ENCODE peak calls at places on chromosome 4, in six cellular contexts. B is RWPE1, L is C1 segment of cervical spinal cord, R is suprapubic skin, I is sigmoid colon, E is NCI-H524. Q is an unnamed sample.

GRCh38 chr4:116400480-116400879 is 684.9 kb downstream of the TRAM1L1 start:
- DNase-seq in B (no peak), E (no peak), I (no peak), L (no peak), R (no peak), Q (no peak)

GRCh38 chr4:118762753-118763477 is 73.0 kb downstream of the SEC24D start:
- DNase-seq in R (no peak), I (no peak), L (no peak), B (no peak), E (no peak), Q (no peak)

GRCh38 chr4:147754037-147754445 is 22.2 kb downstream of the ARHGAP10 start:
- DNase-seq in B (peak), I (no peak), E (no peak), L (no peak), R (no peak), Q (no peak)

GRCh38 chr4:6092971-6093370 is 74.7 kb upstream of the C4orf50 start:
- DNase-seq in L (no peak), I (no peak), R (no peak), E (no peak), B (no peak), Q (no peak)

GRCh38 chr4:141140271-141141205 is 7.3 kb upstream of the RNF150 start:
- DNase-seq in L (no peak), R (no peak), I (no peak), B (no peak), E (no peak), Q (no peak)

GRCh38 chr4:147984065-147984777 is 252.3 kb downstream of the ARHGAP10 start:
- DNase-seq in E (peak), B (peak), R (no peak), I (no peak), L (no peak), Q (no peak)

GRCh38 chr4:2898001-2898400 is 54.4 kb downstream of the ADD1 start:
- DNase-seq in R (no peak), B (no peak), L (no peak), E (no peak), I (no peak), Q (no peak)

GRCh38 chr4:1096841-1097240 is 16.5 kb downstream of the RNF212 start:
- DNase-seq in B (no peak), L (no peak), I (no peak), E (no peak), R (peak), Q (no peak)

GRCh38 chr4:187059895-187060294 is 336.2 kb upstream of the FAT1 start:
- DNase-seq in L (no peak), R (no peak), E (no peak), I (no peak), B (no peak), Q (no peak)

GRCh38 chr4:111778543-111778942 is 366.7 kb upstream of the FAM241A start:
- DNase-seq in E (peak), L (no peak), I (no peak), R (no peak), B (no peak), Q (no peak)

GRCh38 chr4:70133473-70133872 is 20.6 kb upstream of the PRR27 start:
- DNase-seq in I (no peak), B (no peak), L (no peak), R (no peak), E (no peak), Q (no peak)

GRCh38 chr4:55321707-55322264 is 24.3 kb upstream of the SRD5A3 start:
- DNase-seq in B (peak), R (peak), I (peak), L (peak), E (peak), Q (peak)

GRCh38 chr4:109022941-109023340 is 260.1 kb upstream of the ETNPPL start:
- DNase-seq in I (no peak), B (no peak), E (no peak), R (no peak), L (no peak), Q (no peak)

GRCh38 chr4:169099775-169100180 is 89.7 kb upstream of the CBR4 start:
- DNase-seq in I (peak), L (no peak), E (peak), B (no peak), R (no peak), Q (no peak)

GRCh38 chr4:7261174-7261573 is 68.8 kb downstream of the SORCS2 start:
- DNase-seq in B (no peak), R (no peak), I (no peak), E (peak), L (no peak), Q (no peak)

GRCh38 chr4:176838611-176839411 is 46.1 kb upstream of the VEGFC start:
- DNase-seq in R (no peak), I (no peak), L (no peak), B (peak), E (no peak), Q (no peak)

GRCh38 chr4:57612279-57612678 is 502.1 kb upstream of the IGFBP7 start:
- DNase-seq in E (no peak), R (no peak), B (no peak), L (no peak), I (no peak), Q (no peak)

GRCh38 chr4:109996531-109996930 is 83.8 kb downstream of the EGF start:
- DNase-seq in R (no peak), I (no peak), E (no peak), L (peak), B (no peak), Q (no peak)

GRCh38 chr4:163681208-163681821 is 186.8 kb downstream of the TMA16 start:
- DNase-seq in E (peak), L (no peak), I (no peak), B (no peak), R (no peak), Q (no peak)

GRCh38 chr4:154467886-154468285 is 23.7 kb downstream of the DCHS2 start:
- DNase-seq in E (no peak), B (peak), R (no peak), I (no peak), L (no peak), Q (no peak)

GRCh38 chr4:154779362-154779947 is 1.6 kb upstream of the RBM46 start:
- DNase-seq in L (no peak), E (no peak), B (peak), I (no peak), R (no peak), Q (peak)

GRCh38 chr4:113446019-113446418 is 315.5 kb downstream of the CAMK2D start:
- DNase-seq in R (no peak), I (no peak), B (peak), E (no peak), L (no peak), Q (no peak)

GRCh38 chr4:80202190-80202711 is 4.9 kb downstream of the PRDM8 start:
- DNase-seq in L (peak), B (peak), R (peak), I (peak), E (no peak), Q (no peak)

GRCh38 chr4:153233761-153234371 is 29.6 kb downstream of the TRIM2 start:
- DNase-seq in E (no peak), B (peak), R (no peak), L (no peak), I (peak), Q (no peak)

GRCh38 chr4:79585834-79586233 is 177.8 kb upstream of the GK2 start:
- DNase-seq in E (no peak), I (no peak), R (no peak), L (no peak), B (no peak), Q (no peak)

GRCh38 chr4:8324640-8325239 is 55.2 kb downstream of the HTRA3 start:
- DNase-seq in R (no peak), L (no peak), E (no peak), I (peak), B (peak), Q (no peak)

GRCh38 chr4:36316544-36317082 is 35.2 kb downstream of the DTHD1 start:
- DNase-seq in L (no peak), E (no peak), I (no peak), B (no peak), R (no peak), Q (no peak)

GRCh38 chr4:114364857-114365256 is 233.8 kb upstream of the UGT8 start:
- DNase-seq in L (no peak), I (no peak), E (no peak), B (no peak), R (no peak), Q (no peak)

GRCh38 chr4:153223418-153223792 is 19.2 kb downstream of the TRIM2 start:
- DNase-seq in R (no peak), B (peak), I (no peak), E (peak), L (no peak), Q (no peak)

GRCh38 chr4:153792007-153792892 is 3.4 kb upstream of the SFRP2 start:
- DNase-seq in E (peak), B (peak), L (peak), I (peak), R (peak), Q (peak)

GRCh38 chr4:24729041-24729730 is 66.2 kb upstream of the SOD3 start:
- DNase-seq in E (no peak), R (no peak), I (no peak), L (no peak), B (no peak), Q (no peak)

GRCh38 chr4:102531441-102531840 is 30.3 kb downstream of the NFKB1 start:
- DNase-seq in L (no peak), I (no peak), E (no peak), B (no peak), R (no peak), Q (no peak)

GRCh38 chr4:164926301-164926700 is 49.3 kb downstream of the APELA start:
- DNase-seq in L (no peak), B (peak), E (no peak), R (no peak), I (no peak), Q (no peak)

GRCh38 chr4:89438102-89438831 is 130.7 kb upstream of the GPRIN3 start:
- DNase-seq in B (peak), I (no peak), L (no peak), E (peak), R (no peak), Q (peak)

Q was measured in hippocampal formation.